ENCODE peak calls at places on chromosomes 2 and 18, in five cellular contexts. One of them, this sample, is unnamed.

GRCh38 chr2:45812039-45812500 is 160.6 kb downstream of the PRKCE start:
- DNase-seq in GM12878: no peak
- DNase-seq in breast epithelium: no peak
- DNase-seq in A549: no peak
- DNase-seq in ovary: no peak
- DNase-seq in this sample: no peak

GRCh38 chr2:84844141-84844540 is 36.7 kb downstream of the TRABD2A start:
- DNase-seq in GM12878: no peak
- DNase-seq in breast epithelium: no peak
- DNase-seq in A549: no peak
- DNase-seq in ovary: no peak
- DNase-seq in this sample: no peak

GRCh38 chr2:190802133-190802532 is 78.5 kb upstream of the GLS start:
- DNase-seq in GM12878: no peak
- DNase-seq in breast epithelium: no peak
- DNase-seq in A549: no peak
- DNase-seq in ovary: no peak
- DNase-seq in this sample: no peak

GRCh38 chr2:45968946-45969584 is 317.6 kb downstream of the PRKCE start:
- DNase-seq in GM12878: no peak
- DNase-seq in breast epithelium: no peak
- DNase-seq in A549: no peak
- DNase-seq in ovary: peak
- DNase-seq in this sample: peak

GRCh38 chr2:174826051-174826450 is 61.8 kb upstream of the CHRNA1 start:
- DNase-seq in GM12878: no peak
- DNase-seq in breast epithelium: no peak
- DNase-seq in A549: no peak
- DNase-seq in ovary: no peak
- DNase-seq in this sample: no peak

GRCh38 chr2:109069430-109070194 is 59.4 kb upstream of the SH3RF3 start:
- DNase-seq in GM12878: no peak
- DNase-seq in breast epithelium: no peak
- DNase-seq in A549: no peak
- DNase-seq in ovary: no peak
- DNase-seq in this sample: no peak

GRCh38 chr2:9631976-9632700 is 1.3 kb upstream of the YWHAQ start:
- DNase-seq in GM12878: no peak
- DNase-seq in breast epithelium: no peak
- DNase-seq in A549: no peak
- DNase-seq in ovary: no peak
- DNase-seq in this sample: no peak

GRCh38 chr2:185921048-185921756 is 182.6 kb downstream of the FSIP2 start:
- DNase-seq in GM12878: no peak
- DNase-seq in breast epithelium: no peak
- DNase-seq in A549: no peak
- DNase-seq in ovary: no peak
- DNase-seq in this sample: no peak

GRCh38 chr2:85933753-85934594 is 45.2 kb upstream of the ST3GAL5 start:
- DNase-seq in GM12878: no peak
- DNase-seq in breast epithelium: no peak
- DNase-seq in A549: peak
- DNase-seq in ovary: no peak
- DNase-seq in this sample: no peak

GRCh38 chr18:45275367-45276113 is 339.7 kb upstream of the SLC14A2 start:
- DNase-seq in GM12878: no peak
- DNase-seq in breast epithelium: no peak
- DNase-seq in A549: peak
- DNase-seq in ovary: no peak
- DNase-seq in this sample: no peak

GRCh38 chr2:139885921-139886498 is 1105.8 kb upstream of the NXPH2 start:
- DNase-seq in GM12878: no peak
- DNase-seq in breast epithelium: no peak
- DNase-seq in A549: no peak
- DNase-seq in ovary: no peak
- DNase-seq in this sample: no peak

GRCh38 chr2:226183033-226183432 is 616.6 kb downstream of the IRS1 start:
- DNase-seq in GM12878: no peak
- DNase-seq in breast epithelium: no peak
- DNase-seq in A549: no peak
- DNase-seq in ovary: no peak
- DNase-seq in this sample: no peak

GRCh38 chr18:75132931-75133525 is 75.9 kb downstream of the PTGR3 start:
- DNase-seq in GM12878: no peak
- DNase-seq in breast epithelium: no peak
- DNase-seq in A549: no peak
- DNase-seq in ovary: no peak
- DNase-seq in this sample: no peak

GRCh38 chr2:65136253-65136652 is 6.3 kb upstream of the RAB1A start:
- DNase-seq in GM12878: no peak
- DNase-seq in breast epithelium: no peak
- DNase-seq in A549: no peak
- DNase-seq in ovary: no peak
- DNase-seq in this sample: no peak

GRCh38 chr2:65130440-65131175 is 702 bp upstream of the RAB1A start:
- DNase-seq in GM12878: peak
- DNase-seq in breast epithelium: no peak
- DNase-seq in A549: no peak
- DNase-seq in ovary: no peak
- DNase-seq in this sample: no peak

GRCh38 chr2:65134158-65134557 is 4.3 kb upstream of the RAB1A start:
- DNase-seq in GM12878: no peak
- DNase-seq in breast epithelium: no peak
- DNase-seq in A549: no peak
- DNase-seq in ovary: no peak
- DNase-seq in this sample: no peak

GRCh38 chr2:65137197-65137780 is 7.4 kb upstream of the RAB1A start:
- DNase-seq in GM12878: no peak
- DNase-seq in breast epithelium: no peak
- DNase-seq in A549: no peak
- DNase-seq in ovary: no peak
- DNase-seq in this sample: no peak

GRCh38 chr2:65133626-65134025 is 3.7 kb upstream of the RAB1A start:
- DNase-seq in GM12878: no peak
- DNase-seq in breast epithelium: no peak
- DNase-seq in A549: no peak
- DNase-seq in ovary: no peak
- DNase-seq in this sample: no peak
- TF ChIP-seq CTCF in GM12878: no peak
- TF ChIP-seq CTCF in breast epithelium: no peak
- TF ChIP-seq CTCF in A549: no peak
- TF ChIP-seq CTCF in ovary: no peak
- TF ChIP-seq CTCF in this sample: no peak

GRCh38 chr2:64769392-64770044 is 115.8 kb upstream of the SERTAD2 start:
- DNase-seq in GM12878: no peak
- DNase-seq in breast epithelium: no peak
- DNase-seq in A549: peak
- DNase-seq in ovary: no peak
- DNase-seq in this sample: no peak

GRCh38 chr2:64770137-64770780 is 116.5 kb upstream of the SERTAD2 start:
- DNase-seq in GM12878: no peak
- DNase-seq in breast epithelium: no peak
- DNase-seq in A549: no peak
- DNase-seq in ovary: no peak
- DNase-seq in this sample: no peak

GRCh38 chr2:64771726-64772125 is 118.0 kb upstream of the SERTAD2 start:
- DNase-seq in GM12878: no peak
- DNase-seq in breast epithelium: no peak
- DNase-seq in A549: no peak
- DNase-seq in ovary: no peak
- DNase-seq in this sample: no peak

GRCh38 chr2:64770781-64771334 is 117.1 kb upstream of the SERTAD2 start:
- DNase-seq in GM12878: no peak
- DNase-seq in breast epithelium: no peak
- DNase-seq in A549: no peak
- DNase-seq in ovary: peak
- DNase-seq in this sample: peak

GRCh38 chr2:64773461-64774118 is 119.9 kb upstream of the SERTAD2 start:
- DNase-seq in GM12878: no peak
- DNase-seq in breast epithelium: no peak
- DNase-seq in A549: no peak
- DNase-seq in ovary: no peak
- DNase-seq in this sample: no peak
- TF ChIP-seq POLR2A in GM12878: no peak
- TF ChIP-seq POLR2A in breast epithelium: no peak
- TF ChIP-seq POLR2A in A549: no peak
- TF ChIP-seq POLR2A in ovary: no peak
- TF ChIP-seq POLR2A in this sample: no peak

DNA sequence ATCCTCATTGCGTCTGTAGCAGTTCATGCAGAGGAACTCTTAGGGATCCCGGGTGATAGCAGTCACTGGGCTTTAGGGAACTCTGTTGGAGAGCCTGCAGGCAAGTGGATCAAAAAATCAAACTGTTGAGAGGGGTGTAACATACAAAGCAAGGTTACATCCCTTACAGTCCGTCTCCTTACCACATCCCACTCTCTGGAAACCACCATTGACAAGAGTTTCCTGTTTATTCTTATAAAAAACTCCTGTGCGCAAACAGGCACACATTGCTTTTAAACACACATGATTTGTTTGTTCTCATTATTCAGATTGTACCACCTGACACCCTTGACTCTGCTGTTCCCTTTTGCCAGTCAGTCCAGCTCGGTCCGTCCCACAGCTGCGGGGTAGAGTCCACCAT is 137.7 kb downstream of the LTBP1 start:
- DNase-seq in GM12878: no peak
- DNase-seq in breast epithelium: no peak
- DNase-seq in A549: no peak
- DNase-seq in ovary: no peak
- DNase-seq in this sample: no peak
- H3K27ac ChIP-seq in GM12878: no peak
- H3K27ac ChIP-seq in breast epithelium: no peak
- H3K27ac ChIP-seq in A549: no peak
- H3K27ac ChIP-seq in ovary: no peak
- H3K27ac ChIP-seq in this sample: no peak

DNA sequence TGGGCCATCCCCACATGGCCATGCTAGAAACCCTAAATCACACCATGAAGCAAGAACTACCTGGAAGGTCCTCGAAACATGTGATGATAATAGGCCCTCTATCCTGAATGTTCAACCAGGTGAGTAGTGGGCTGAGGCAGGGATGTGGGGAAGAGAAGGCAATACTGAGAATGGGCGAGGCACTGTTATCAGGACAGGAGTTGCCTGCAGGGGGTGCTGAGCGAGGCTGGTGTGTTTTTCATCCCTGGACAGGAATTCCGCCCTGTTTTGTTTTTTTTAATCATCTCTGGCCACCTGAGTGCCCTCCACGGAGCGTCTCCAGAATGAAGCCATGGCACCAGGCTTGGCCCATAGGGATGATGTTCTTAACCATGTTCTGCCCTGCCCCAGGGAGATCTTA is 103.0 kb upstream of the SOX11 start:
- DNase-seq in GM12878: no peak
- DNase-seq in breast epithelium: no peak
- DNase-seq in A549: no peak
- DNase-seq in ovary: no peak
- DNase-seq in this sample: no peak
- TF ChIP-seq CTCF in GM12878: no peak
- TF ChIP-seq CTCF in breast epithelium: no peak
- TF ChIP-seq CTCF in A549: no peak
- TF ChIP-seq CTCF in ovary: no peak
- TF ChIP-seq CTCF in this sample: no peak

DNA sequence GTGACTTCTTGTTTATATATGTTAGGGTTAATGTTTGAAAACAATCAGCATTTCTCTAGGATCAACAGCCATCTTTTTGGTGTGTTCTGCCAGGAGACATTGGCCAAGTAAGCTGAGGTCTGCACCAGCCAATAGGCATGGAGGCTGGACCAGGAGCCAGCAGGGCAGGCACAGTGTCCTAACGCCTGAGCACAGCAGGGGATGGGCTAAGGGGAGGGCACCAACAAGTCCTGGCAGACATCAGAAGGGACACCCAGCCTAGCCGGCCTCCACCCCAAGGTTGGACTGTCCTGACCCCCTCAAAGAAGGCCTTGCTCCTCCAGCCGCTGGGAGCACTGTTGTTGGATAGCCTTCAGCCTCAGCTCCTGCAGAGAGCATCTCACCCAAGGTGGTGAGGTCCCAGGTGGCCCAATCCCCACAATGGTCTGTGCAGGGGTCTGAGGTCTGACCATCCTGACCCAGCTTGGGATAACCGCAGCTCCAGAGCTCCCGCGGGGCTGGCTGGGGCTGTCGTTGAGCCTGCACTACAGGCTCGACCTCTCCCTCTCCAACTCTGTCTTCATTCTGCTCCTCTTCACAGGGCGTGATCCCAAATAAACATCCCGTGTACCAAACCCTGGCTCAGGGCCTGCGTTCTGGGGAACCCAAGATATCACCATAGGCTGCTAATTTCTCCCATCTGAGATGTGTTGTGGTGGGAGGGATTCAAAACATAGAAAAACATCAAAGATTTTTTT is 8.1 kb downstream of the TEX44 start:
- DNase-seq in GM12878: no peak
- DNase-seq in breast epithelium: no peak
- DNase-seq in A549: no peak
- DNase-seq in ovary: peak
- DNase-seq in this sample: no peak
- TF ChIP-seq POLR2A in GM12878: no peak
- TF ChIP-seq POLR2A in breast epithelium: no peak
- TF ChIP-seq POLR2A in A549: no peak
- TF ChIP-seq POLR2A in ovary: no peak
- TF ChIP-seq POLR2A in this sample: no peak

GRCh38 chr2:101116348-101116747 is 34.8 kb downstream of the TBC1D8 start:
- DNase-seq in GM12878: no peak
- DNase-seq in breast epithelium: no peak
- DNase-seq in A549: no peak
- DNase-seq in ovary: no peak
- DNase-seq in this sample: no peak

GRCh38 chr2:101115664-101116063 is 35.5 kb downstream of the TBC1D8 start:
- DNase-seq in GM12878: no peak
- DNase-seq in breast epithelium: no peak
- DNase-seq in A549: no peak
- DNase-seq in ovary: no peak
- DNase-seq in this sample: no peak

GRCh38 chr2:101113441-101114267 is 37.5 kb downstream of the TBC1D8 start:
- DNase-seq in GM12878: no peak
- DNase-seq in breast epithelium: no peak
- DNase-seq in A549: peak
- DNase-seq in ovary: no peak
- DNase-seq in this sample: peak

GRCh38 chr2:101114268-101114783 is 36.9 kb downstream of the TBC1D8 start:
- DNase-seq in GM12878: no peak
- DNase-seq in breast epithelium: no peak
- DNase-seq in A549: no peak
- DNase-seq in ovary: no peak
- DNase-seq in this sample: no peak

DNA sequence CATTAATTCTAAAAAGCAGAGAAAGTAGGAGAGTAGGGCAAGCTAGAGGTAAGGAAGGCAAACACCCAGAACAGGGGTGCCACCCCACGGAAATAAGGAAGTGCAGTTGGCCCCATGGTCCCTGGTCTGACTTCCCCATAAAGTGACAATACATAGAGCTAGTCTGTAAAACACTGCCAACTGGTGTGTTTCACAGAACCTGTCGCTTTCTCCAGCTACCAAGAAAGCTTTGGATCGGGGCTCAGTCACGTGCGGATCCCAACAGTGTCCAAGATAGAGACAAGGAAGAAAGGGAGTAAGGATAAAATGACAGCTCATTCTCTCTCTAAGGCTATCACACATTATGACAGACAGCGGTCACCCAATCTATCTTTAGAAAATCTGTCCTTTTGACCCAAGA is 36.4 kb downstream of the TBC1D8 start:
- DNase-seq in GM12878: no peak
- DNase-seq in breast epithelium: no peak
- DNase-seq in A549: no peak
- DNase-seq in ovary: no peak
- DNase-seq in this sample: no peak
- H3K27ac ChIP-seq in GM12878: peak
- H3K27ac ChIP-seq in breast epithelium: peak
- H3K27ac ChIP-seq in A549: peak
- H3K27ac ChIP-seq in ovary: no peak
- H3K27ac ChIP-seq in this sample: peak